ENCODE peak calls at places on chromosomes 11 and 22, in six cellular contexts. J, Q, L, H, V and X are unnamed samples.

GRCh38 chr11:117919326-117920275 is 9.6 kb downstream of the TMPRSS13 start:
- DNase-seq in J (no peak), Q (no peak), L (no peak), H (peak), V (no peak), X (no peak)

GRCh38 chr11:102685769-102686168 is 19.8 kb downstream of the MMP27 start:
- DNase-seq in J (no peak), Q (no peak), L (no peak), H (no peak), V (no peak), X (no peak)

GRCh38 chr11:35138949-35139881 is at the start of gene CD44:
- DNase-seq in J (peak), Q (peak), L (peak), H (peak), V (peak), X (peak)

GRCh38 chr22:27443315-27443714 is 358.2 kb downstream of the MN1 start:
- DNase-seq in J (no peak), Q (no peak), L (no peak), H (no peak), V (no peak), X (no peak)

GRCh38 chr11:132222345-132222744 is 851.9 kb downstream of the NTM start:
- DNase-seq in J (no peak), Q (no peak), L (no peak), H (no peak), V (no peak), X (no peak)

GRCh38 chr22:24836282-24836681 is 30.3 kb downstream of the SGSM1 start:
- DNase-seq in J (no peak), Q (no peak), L (peak), H (no peak), V (no peak), X (no peak)

GRCh38 chr11:46607516-46607915 is 9.5 kb downstream of the HARBI1 start:
- DNase-seq in J (no peak), Q (no peak), L (no peak), H (no peak), V (no peak), X (no peak)

GRCh38 chr11:111659201-111659600 is 57.0 kb downstream of the SIK2 start:
- DNase-seq in J (no peak), Q (no peak), L (no peak), H (no peak), V (no peak), X (no peak)

GRCh38 chr22:28128827-28129226 is 209.8 kb upstream of the PITPNB start:
- DNase-seq in J (no peak), Q (no peak), L (no peak), H (no peak), V (no peak), X (no peak)

GRCh38 chr11:37597776-37598175 is 999.7 kb upstream of the RAG2 start:
- DNase-seq in J (no peak), Q (no peak), L (no peak), H (no peak), V (no peak), X (no peak)

GRCh38 chr22:17077255-17077654 is 7.5 kb upstream of the IL17RA start:
- DNase-seq in J (no peak), Q (no peak), L (peak), H (no peak), V (no peak), X (no peak)

GRCh38 chr11:2466869-2467694 is 22.3 kb downstream of the KCNQ1 start:
- DNase-seq in J (no peak), Q (no peak), L (no peak), H (peak), V (no peak), X (peak)

GRCh38 chr11:36023922-36024321 is 80.1 kb downstream of the LDLRAD3 start:
- DNase-seq in J (no peak), Q (no peak), L (peak), H (no peak), V (no peak), X (no peak)

GRCh38 chr11:126153999-126154398 is 57.5 kb downstream of the RPUSD4 start:
- DNase-seq in J (no peak), Q (peak), L (peak), H (no peak), V (no peak), X (no peak)

GRCh38 chr11:120558754-120559431 is 47.3 kb downstream of the GRIK4 start:
- DNase-seq in J (no peak), Q (no peak), L (no peak), H (no peak), V (no peak), X (no peak)

GRCh38 chr22:44347549-44347948 is 34.8 kb upstream of the SHISAL1 start:
- DNase-seq in J (peak), Q (no peak), L (no peak), H (no peak), V (no peak), X (no peak)

GRCh38 chr11:3132271-3132781 is 32.8 kb downstream of the OSBPL5 start:
- DNase-seq in J (no peak), Q (no peak), L (no peak), H (no peak), V (peak), X (no peak)

GRCh38 chr11:11313426-11313825 is 39.6 kb downstream of the CSNK2A3 start:
- DNase-seq in J (no peak), Q (peak), L (peak), H (no peak), V (peak), X (no peak)

GRCh38 chr22:50270302-50271010 is at the start of gene MAPK11:
- DNase-seq in J (peak), Q (peak), L (peak), H (peak), V (peak), X (peak)

GRCh38 chr22:41676134-41676533 is 12.5 kb downstream of the SNU13 start:
- DNase-seq in J (no peak), Q (no peak), L (no peak), H (no peak), V (no peak), X (no peak)

GRCh38 chr11:100831929-100832480 is 144.9 kb downstream of the ARHGAP42 start:
- DNase-seq in J (no peak), Q (no peak), L (peak), H (no peak), V (no peak), X (no peak)

GRCh38 chr11:126163074-126163700 is 48.3 kb downstream of the RPUSD4 start:
- DNase-seq in J (no peak), Q (no peak), L (peak), H (peak), V (no peak), X (no peak)

GRCh38 chr11:1168256-1168655 is 10.5 kb downstream of the MUC5AC start:
- DNase-seq in J (no peak), Q (no peak), L (no peak), H (no peak), V (peak), X (no peak)

GRCh38 chr11:128929991-128930390 is 12.7 kb downstream of the TP53AIP1 start:
- DNase-seq in J (peak), Q (no peak), L (no peak), H (no peak), V (no peak), X (no peak)

GRCh38 chr11:93039841-93040240 is 70.4 kb downstream of the MTNR1B start:
- DNase-seq in J (no peak), Q (no peak), L (no peak), H (no peak), V (no peak), X (no peak)

GRCh38 chr11:123493393-123494063 is 63.5 kb downstream of the GRAMD1B start:
- DNase-seq in J (no peak), Q (no peak), L (no peak), H (no peak), V (no peak), X (no peak)

GRCh38 chr22:50236731-50237409 is 8.0 kb downstream of the TUBGCP6 start:
- DNase-seq in J (no peak), Q (peak), L (no peak), H (no peak), V (no peak), X (no peak)

GRCh38 chr11:120195601-120196289 is 15.1 kb upstream of the OAF start:
- DNase-seq in J (no peak), Q (no peak), L (no peak), H (no peak), V (no peak), X (no peak)

GRCh38 chr11:114684636-114685035 is 6.3 kb downstream of the NXPE2 start:
- DNase-seq in J (no peak), Q (no peak), L (no peak), H (no peak), V (no peak), X (no peak)

GRCh38 chr11:96753997-96754396 is 364.2 kb downstream of the JRKL start:
- DNase-seq in J (no peak), Q (no peak), L (no peak), H (no peak), V (no peak), X (no peak)

GRCh38 chr22:42294034-42294985 is 23.9 kb upstream of the TCF20 start:
- DNase-seq in J (peak), Q (peak), L (peak), H (no peak), V (no peak), X (no peak)

DNA sequence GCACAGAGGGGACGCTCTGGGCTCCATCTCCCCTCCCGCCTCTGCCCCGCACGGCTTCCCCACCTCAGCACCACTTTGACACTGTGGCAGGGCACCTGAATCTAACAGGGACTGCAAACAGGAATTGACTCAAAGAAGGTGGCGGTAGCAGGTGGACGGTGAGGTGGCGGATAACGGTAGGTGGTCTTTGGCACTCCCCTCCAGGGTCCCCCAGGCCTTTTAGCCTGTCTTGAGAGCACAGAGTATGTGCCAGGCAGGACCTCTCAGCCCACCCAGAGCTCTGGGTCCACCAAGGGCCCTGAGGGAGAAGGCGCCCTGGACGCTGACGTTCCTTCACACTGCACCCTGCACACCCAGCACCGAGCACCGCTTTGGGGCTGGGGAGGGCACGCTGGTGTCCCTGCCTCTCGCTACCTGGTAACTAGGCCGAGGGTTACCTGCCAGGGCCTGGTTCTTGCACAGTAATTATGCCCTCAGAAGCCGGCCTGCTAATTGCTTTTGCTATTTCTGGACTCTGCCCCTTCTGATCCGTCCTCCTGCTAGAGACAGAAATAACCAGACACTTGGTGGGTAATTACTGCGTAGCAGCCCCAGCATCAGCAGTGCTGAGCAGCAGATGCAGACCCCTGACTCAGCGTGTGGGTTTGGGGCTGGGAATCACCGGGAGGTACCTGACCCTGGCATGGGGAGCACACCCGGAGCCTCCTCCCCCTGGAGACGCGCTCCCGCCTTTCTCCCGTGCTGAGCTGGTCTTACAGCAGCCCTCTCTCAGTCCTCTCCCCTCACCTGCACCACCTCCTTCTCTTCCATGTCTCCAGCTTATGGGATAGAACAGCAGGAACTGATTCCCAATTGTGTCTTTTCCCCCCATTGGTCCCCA is 103.3 kb upstream of the B3GAT1 start:
- DNase-seq in J (no peak), Q (no peak), L (no peak), H (peak), V (peak), X (peak)
- TF ChIP-seq CTCF in J (no peak), Q (no peak), L (no peak), H (no peak), V (no peak), X (no peak)

GRCh38 chr11:45410391-45411215 is 124.5 kb upstream of the SYT13 start:
- DNase-seq in J (no peak), Q (no peak), L (no peak), H (no peak), V (no peak), X (no peak)

GRCh38 chr11:45407226-45407625 is 121.1 kb upstream of the SYT13 start:
- DNase-seq in J (no peak), Q (no peak), L (no peak), H (no peak), V (no peak), X (no peak)

GRCh38 chr11:45412033-45412432 is 125.9 kb upstream of the SYT13 start:
- DNase-seq in J (no peak), Q (no peak), L (no peak), H (no peak), V (no peak), X (no peak)

GRCh38 chr11:45411221-45411946 is 125.2 kb upstream of the SYT13 start:
- DNase-seq in J (no peak), Q (no peak), L (peak), H (no peak), V (no peak), X (no peak)

DNA sequence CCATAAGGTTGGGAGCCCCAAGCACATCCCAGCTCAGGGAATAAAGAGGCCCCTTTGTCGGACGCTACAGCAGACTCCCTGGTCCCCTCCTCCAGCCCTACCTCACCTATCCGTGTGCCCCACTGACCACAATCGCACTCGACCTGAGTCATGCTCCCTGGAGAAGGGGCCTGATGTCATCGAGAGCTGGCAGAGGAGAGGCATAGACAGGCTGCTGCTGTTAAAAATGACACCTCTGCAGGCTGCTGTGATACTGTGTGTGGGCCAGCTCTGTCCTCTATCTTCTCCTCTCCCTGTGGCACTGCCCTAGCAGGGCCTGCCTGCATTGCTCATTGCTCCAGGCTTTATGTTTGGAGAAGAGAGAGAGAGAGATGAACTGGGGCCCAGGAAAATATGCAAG is 123.4 kb upstream of the SYT13 start:
- DNase-seq in J (no peak), Q (no peak), L (no peak), H (no peak), V (no peak), X (no peak)
- TF ChIP-seq CTCF in J (no peak), Q (no peak), L (no peak), H (no peak), V (no peak), X (no peak)

DNA sequence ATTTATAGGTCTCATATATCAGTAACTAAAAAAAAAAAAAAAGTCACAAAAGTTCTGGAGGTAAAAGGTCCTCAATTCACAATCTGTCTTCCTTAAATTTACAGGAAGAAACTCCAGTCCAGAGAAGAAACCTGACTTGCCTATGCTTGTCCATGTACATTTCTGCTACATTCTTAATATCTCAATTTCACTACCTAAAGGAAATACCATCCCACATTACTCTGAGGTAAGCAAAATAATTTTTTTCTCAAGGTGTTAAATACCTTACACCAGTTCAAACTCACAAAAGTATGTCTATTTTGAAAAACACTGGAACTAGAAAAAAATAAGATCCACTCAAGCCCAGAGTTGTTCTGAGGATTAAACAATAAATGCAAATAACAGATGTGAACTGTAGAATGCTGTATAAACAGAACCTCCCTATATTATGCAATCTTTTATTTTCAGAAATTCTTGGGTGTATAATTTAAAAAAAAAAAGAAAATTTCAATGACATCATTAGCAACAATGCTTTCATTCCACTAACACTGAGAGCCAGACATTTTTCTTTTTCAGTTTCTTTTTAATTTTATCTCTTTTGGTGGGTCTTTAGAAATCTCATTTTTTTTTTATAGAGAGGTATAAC is 49.9 kb upstream of the GDPD4 start:
- DNase-seq in J (no peak), Q (no peak), L (peak), H (no peak), V (no peak), X (no peak)
- TF ChIP-seq CTCF in J (no peak), Q (no peak), L (no peak), H (no peak), V (no peak), X (no peak)

GRCh38 chr11:57667065-57667714 is 724 bp upstream of the ZDHHC5 start:
- DNase-seq in J (peak), Q (peak), L (peak), H (peak), V (peak), X (peak)

GRCh38 chr11:57659669-57660068 is 2.1 kb downstream of the CLP1 start:
- DNase-seq in J (no peak), Q (no peak), L (no peak), H (no peak), V (no peak), X (no peak)

GRCh38 chr11:57658023-57658361 is 430 bp downstream of the CLP1 start:
- DNase-seq in J (no peak), Q (no peak), L (no peak), H (no peak), V (no peak), X (no peak)

GRCh38 chr11:57663975-57664374 is 3.9 kb upstream of the ZDHHC5 start:
- DNase-seq in J (no peak), Q (no peak), L (no peak), H (no peak), V (no peak), X (no peak)

GRCh38 chr11:57662893-57663292 is 5.0 kb upstream of the ZDHHC5 start:
- DNase-seq in J (no peak), Q (no peak), L (no peak), H (no peak), V (no peak), X (no peak)
- TF ChIP-seq CTCF in J (no peak), Q (no peak), L (no peak), H (no peak), V (no peak), X (no peak)

DNA sequence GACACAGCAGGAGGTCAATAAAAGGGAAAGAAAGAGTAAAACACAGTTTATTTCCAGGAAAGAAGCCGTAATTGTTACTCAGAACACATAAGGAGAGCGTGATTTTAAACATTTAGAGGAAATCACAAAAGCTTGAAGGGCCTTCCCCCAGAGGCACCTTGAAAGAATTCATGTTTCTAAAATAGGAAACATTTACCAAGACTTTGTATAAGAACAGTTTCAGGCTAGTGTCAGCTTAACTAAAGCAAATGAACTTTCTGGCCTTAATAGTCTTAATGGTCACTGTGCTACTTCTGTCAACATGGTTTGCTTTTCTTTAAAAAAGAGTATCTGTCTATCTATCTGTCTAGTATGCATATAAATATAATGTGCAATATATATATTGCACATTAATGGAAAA is 208.8 kb downstream of the CNTN5 start:
- DNase-seq in J (no peak), Q (no peak), L (no peak), H (no peak), V (no peak), X (no peak)
- TF ChIP-seq CTCF in J (no peak), Q (no peak), L (no peak), H (no peak), V (no peak), X (no peak)

DNA sequence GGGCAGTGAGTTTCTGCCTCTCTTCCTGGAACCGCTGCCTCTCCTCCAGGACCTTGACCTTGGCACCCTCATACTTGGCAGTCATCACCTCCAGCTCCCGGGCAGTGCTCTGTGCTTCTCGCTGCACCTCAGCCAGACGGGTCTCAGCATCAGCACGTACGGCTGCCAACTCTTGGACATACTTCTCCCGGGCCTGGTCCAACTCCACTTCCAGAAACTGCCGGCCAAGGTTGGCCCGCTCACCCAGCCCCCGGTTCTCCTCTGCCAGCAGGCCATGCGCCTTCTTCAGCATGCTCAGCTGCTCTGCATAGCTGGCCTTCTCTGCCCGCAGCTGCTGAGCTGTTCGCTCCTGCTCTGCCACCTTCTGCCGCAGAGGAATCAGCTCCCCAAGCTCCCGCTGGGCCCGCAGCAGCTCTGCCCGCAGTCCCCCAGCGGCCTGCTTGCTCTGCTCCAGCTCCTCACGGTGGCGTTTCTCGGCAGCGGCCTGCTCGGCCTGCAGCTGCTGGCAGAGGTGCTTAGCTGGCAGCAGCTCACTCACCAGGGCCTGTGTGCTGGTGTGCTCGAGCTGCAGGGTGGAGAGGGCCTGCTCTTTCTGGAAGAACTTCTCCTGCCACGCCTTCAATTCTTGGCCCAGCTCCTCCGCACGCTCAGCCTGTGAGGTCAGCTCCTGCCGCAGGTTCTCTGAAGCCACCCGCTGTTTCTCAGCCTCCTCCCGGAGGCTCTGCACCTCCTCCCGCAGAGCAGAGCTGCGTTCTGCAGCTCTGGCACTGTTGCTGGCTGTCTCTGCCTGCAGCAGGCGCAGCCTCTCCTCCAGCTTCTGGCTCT is 14.4 kb downstream of the IL18BP start:
- DNase-seq in J (no peak), Q (no peak), L (peak), H (peak), V (peak), X (no peak)
- TF ChIP-seq CTCF in J (no peak), Q (no peak), L (no peak), H (no peak), V (no peak), X (no peak)